ENCODE peak calls at places on chromosomes 16 and 17, in five cellular contexts. One of them, this sample, is unnamed.

GRCh38 chr17:47948706-47949196 is 7.4 kb downstream of the PNPO start:
- DNase-seq in endothelial cell of umbilical vein: peak; percentile 16
- DNase-seq in colonic mucosa: peak; percentile 60
- DNase-seq in cardiac muscle cell: no peak
- DNase-seq in small intestine: peak; percentile 64
- DNase-seq in this sample: no peak

GRCh38 chr16:82070656-82071369 is 35.8 kb downstream of the HSD17B2 start:
- DNase-seq in endothelial cell of umbilical vein: no peak
- DNase-seq in colonic mucosa: no peak
- DNase-seq in cardiac muscle cell: no peak
- DNase-seq in small intestine: no peak
- DNase-seq in this sample: no peak

GRCh38 chr17:189444-189843 is 8.0 kb upstream of the DOC2B start:
- DNase-seq in endothelial cell of umbilical vein: no peak
- DNase-seq in colonic mucosa: no peak
- DNase-seq in cardiac muscle cell: no peak
- DNase-seq in small intestine: no peak
- DNase-seq in this sample: no peak

GRCh38 chr17:3974138-3974687 is 10.0 kb upstream of the ATP2A3 start:
- DNase-seq in endothelial cell of umbilical vein: peak; percentile 34
- DNase-seq in colonic mucosa: no peak
- DNase-seq in cardiac muscle cell: no peak
- DNase-seq in small intestine: no peak
- DNase-seq in this sample: no peak

GRCh38 chr17:33038740-33039139 is 47.1 kb downstream of the SPACA3 start:
- DNase-seq in endothelial cell of umbilical vein: peak; percentile 21
- DNase-seq in colonic mucosa: peak; percentile 52
- DNase-seq in cardiac muscle cell: peak; percentile 58
- DNase-seq in small intestine: peak; percentile 44
- DNase-seq in this sample: peak; percentile 67

GRCh38 chr16:1781758-1782407 is 488 bp downstream of the SPSB3 start:
- DNase-seq in endothelial cell of umbilical vein: peak; percentile 26
- DNase-seq in colonic mucosa: peak; percentile 45
- DNase-seq in cardiac muscle cell: peak; percentile 37
- DNase-seq in small intestine: peak; percentile 27
- DNase-seq in this sample: no peak

GRCh38 chr16:10978846-10979446 is 34.6 kb downstream of the CLEC16A start:
- DNase-seq in endothelial cell of umbilical vein: no peak
- DNase-seq in colonic mucosa: no peak
- DNase-seq in cardiac muscle cell: no peak
- DNase-seq in small intestine: no peak
- DNase-seq in this sample: no peak

GRCh38 chr17:60947100-60947499 is 269.4 kb downstream of the BCAS3 start:
- DNase-seq in endothelial cell of umbilical vein: no peak
- DNase-seq in colonic mucosa: no peak
- DNase-seq in cardiac muscle cell: no peak
- DNase-seq in small intestine: no peak
- DNase-seq in this sample: no peak

GRCh38 chr16:27951752-27952151 is 111.8 kb downstream of the GSG1L start:
- DNase-seq in endothelial cell of umbilical vein: no peak
- DNase-seq in colonic mucosa: no peak
- DNase-seq in cardiac muscle cell: no peak
- DNase-seq in small intestine: no peak
- DNase-seq in this sample: no peak

GRCh38 chr16:73951541-73951940 is 345.1 kb upstream of the PSMD7 start:
- DNase-seq in endothelial cell of umbilical vein: no peak
- DNase-seq in colonic mucosa: peak; percentile 19
- DNase-seq in cardiac muscle cell: peak; percentile 2
- DNase-seq in small intestine: no peak
- DNase-seq in this sample: no peak

GRCh38 chr17:28268610-28269313 is 50.2 kb upstream of the TMEM97 start:
- DNase-seq in endothelial cell of umbilical vein: no peak
- DNase-seq in colonic mucosa: no peak
- DNase-seq in cardiac muscle cell: no peak
- DNase-seq in small intestine: no peak
- DNase-seq in this sample: no peak

GRCh38 chr17:7058831-7059447 is 15.0 kb upstream of the SLC16A11 start:
- DNase-seq in endothelial cell of umbilical vein: peak; percentile 96
- DNase-seq in colonic mucosa: no peak
- DNase-seq in cardiac muscle cell: no peak
- DNase-seq in small intestine: no peak
- DNase-seq in this sample: no peak

GRCh38 chr16:66959645-66960177 is 1.4 kb upstream of the CES3 start:
- DNase-seq in endothelial cell of umbilical vein: no peak
- DNase-seq in colonic mucosa: peak; percentile 61
- DNase-seq in cardiac muscle cell: no peak
- DNase-seq in small intestine: no peak
- DNase-seq in this sample: no peak

GRCh38 chr17:77433385-77434135 is 292.8 kb downstream of the SEC14L1 start:
- DNase-seq in endothelial cell of umbilical vein: no peak
- DNase-seq in colonic mucosa: no peak
- DNase-seq in cardiac muscle cell: peak; percentile 60
- DNase-seq in small intestine: no peak
- DNase-seq in this sample: peak; percentile 78

GRCh38 chr17:39668141-39668924 is at the start of gene PNMT:
- DNase-seq in endothelial cell of umbilical vein: peak; percentile 48
- DNase-seq in colonic mucosa: peak; percentile 78
- DNase-seq in cardiac muscle cell: peak; percentile 88
- DNase-seq in small intestine: peak; percentile 66
- DNase-seq in this sample: no peak

GRCh38 chr17:37405955-37406634 is 541 bp downstream of the ACACA start:
- DNase-seq in endothelial cell of umbilical vein: peak; percentile 56
- DNase-seq in colonic mucosa: no peak
- DNase-seq in cardiac muscle cell: no peak
- DNase-seq in small intestine: peak; percentile 32
- DNase-seq in this sample: no peak

GRCh38 chr17:55294042-55294751 is 29.4 kb downstream of the HLF start:
- DNase-seq in endothelial cell of umbilical vein: no peak
- DNase-seq in colonic mucosa: no peak
- DNase-seq in cardiac muscle cell: no peak
- DNase-seq in small intestine: no peak
- DNase-seq in this sample: no peak

GRCh38 chr17:13562271-13562800 is 39.4 kb downstream of the HS3ST3A1 start:
- DNase-seq in endothelial cell of umbilical vein: no peak
- DNase-seq in colonic mucosa: no peak
- DNase-seq in cardiac muscle cell: no peak
- DNase-seq in small intestine: no peak
- DNase-seq in this sample: peak; percentile 90

GRCh38 chr17:75667825-75668224 is 687 bp downstream of the SAP30BP start:
- DNase-seq in endothelial cell of umbilical vein: no peak
- DNase-seq in colonic mucosa: no peak
- DNase-seq in cardiac muscle cell: no peak
- DNase-seq in small intestine: no peak
- DNase-seq in this sample: no peak

GRCh38 chr16:6428861-6429260 is 903.8 kb upstream of the RBFOX1 start:
- DNase-seq in endothelial cell of umbilical vein: no peak
- DNase-seq in colonic mucosa: no peak
- DNase-seq in cardiac muscle cell: no peak
- DNase-seq in small intestine: peak; percentile 43
- DNase-seq in this sample: no peak

GRCh38 chr17:4514206-4514605 is 15.5 kb downstream of the SPNS2 start:
- DNase-seq in endothelial cell of umbilical vein: no peak
- DNase-seq in colonic mucosa: no peak
- DNase-seq in cardiac muscle cell: peak; percentile 61
- DNase-seq in small intestine: no peak
- DNase-seq in this sample: no peak

GRCh38 chr16:83933885-83934683 is 19.0 kb upstream of the OSGIN1 start:
- DNase-seq in endothelial cell of umbilical vein: no peak
- DNase-seq in colonic mucosa: no peak
- DNase-seq in cardiac muscle cell: no peak
- DNase-seq in small intestine: no peak
- DNase-seq in this sample: no peak

GRCh38 chr16:11007714-11008240 is 63.4 kb downstream of the CLEC16A start:
- DNase-seq in endothelial cell of umbilical vein: no peak
- DNase-seq in colonic mucosa: no peak
- DNase-seq in cardiac muscle cell: no peak
- DNase-seq in small intestine: no peak
- DNase-seq in this sample: no peak

GRCh38 chr17:45143101-45143670 is 5.1 kb upstream of the HEXIM1 start:
- DNase-seq in endothelial cell of umbilical vein: no peak
- DNase-seq in colonic mucosa: no peak
- DNase-seq in cardiac muscle cell: no peak
- DNase-seq in small intestine: no peak
- DNase-seq in this sample: no peak

GRCh38 chr17:5680766-5681165 is 96.5 kb upstream of the NLRP1 start:
- DNase-seq in endothelial cell of umbilical vein: no peak
- DNase-seq in colonic mucosa: no peak
- DNase-seq in cardiac muscle cell: no peak
- DNase-seq in small intestine: no peak
- DNase-seq in this sample: no peak

GRCh38 chr17:2398655-2399571 is 1.9 kb downstream of the MNT start:
- DNase-seq in endothelial cell of umbilical vein: peak; percentile 88
- DNase-seq in colonic mucosa: peak; percentile 69
- DNase-seq in cardiac muscle cell: peak; percentile 81
- DNase-seq in small intestine: peak; percentile 78
- DNase-seq in this sample: peak; percentile 62

GRCh38 chr17:2399572-2400473 is 1.0 kb downstream of the MNT start:
- DNase-seq in endothelial cell of umbilical vein: peak; percentile 96
- DNase-seq in colonic mucosa: peak; percentile 96
- DNase-seq in cardiac muscle cell: peak; percentile 97
- DNase-seq in small intestine: peak; percentile 98
- DNase-seq in this sample: peak; percentile 86

GRCh38 chr17:2396568-2397246 is 4.2 kb downstream of the MNT start:
- DNase-seq in endothelial cell of umbilical vein: peak; percentile 97
- DNase-seq in colonic mucosa: peak; percentile 95
- DNase-seq in cardiac muscle cell: peak; percentile 98
- DNase-seq in small intestine: peak; percentile 94
- DNase-seq in this sample: peak; percentile 94

GRCh38 chr17:2397247-2398171 is 3.4 kb downstream of the MNT start:
- DNase-seq in endothelial cell of umbilical vein: no peak
- DNase-seq in colonic mucosa: no peak
- DNase-seq in cardiac muscle cell: no peak
- DNase-seq in small intestine: no peak
- DNase-seq in this sample: no peak

GRCh38 chr17:2398188-2398587 is 2.7 kb downstream of the MNT start:
- DNase-seq in endothelial cell of umbilical vein: no peak
- DNase-seq in colonic mucosa: no peak
- DNase-seq in cardiac muscle cell: no peak
- DNase-seq in small intestine: no peak
- DNase-seq in this sample: no peak
- H3K4me3 ChIP-seq in endothelial cell of umbilical vein: no peak overlapping the region
- H3K4me3 ChIP-seq in colonic mucosa: peak overlapping the region; percentile 95
- H3K4me3 ChIP-seq in cardiac muscle cell: peak overlapping the region; percentile 83
- H3K4me3 ChIP-seq in small intestine: peak overlapping the region; percentile 53
- H3K4me3 ChIP-seq in this sample: no peak overlapping the region

GRCh38 chr17:17001874-17002520 is 30.1 kb upstream of the TNFRSF13B start:
- DNase-seq in endothelial cell of umbilical vein: peak; percentile 44
- DNase-seq in colonic mucosa: peak; percentile 77
- DNase-seq in cardiac muscle cell: peak; percentile 85
- DNase-seq in small intestine: peak; percentile 73
- DNase-seq in this sample: peak; percentile 96
- H3K27ac ChIP-seq in endothelial cell of umbilical vein: no peak overlapping the region
- H3K27ac ChIP-seq in colonic mucosa: no peak overlapping the region
- H3K27ac ChIP-seq in cardiac muscle cell: no peak overlapping the region
- H3K27ac ChIP-seq in small intestine: no peak overlapping the region
- H3K27ac ChIP-seq in this sample: no peak overlapping the region

GRCh38 chr16:2811703-2812471 is 5.2 kb upstream of the PRSS21 start:
- DNase-seq in endothelial cell of umbilical vein: no peak
- DNase-seq in colonic mucosa: no peak
- DNase-seq in cardiac muscle cell: no peak
- DNase-seq in small intestine: peak; percentile 81
- DNase-seq in this sample: no peak
- H3K27me3 ChIP-seq in endothelial cell of umbilical vein: peaks cover 4% of the 10 kb centered on the region
- H3K27me3 ChIP-seq in colonic mucosa: no peaks in the 10 kb centered on the region
- H3K27me3 ChIP-seq in cardiac muscle cell: no peaks in the 10 kb centered on the region
- H3K27me3 ChIP-seq in small intestine: no peaks in the 10 kb centered on the region
- H3K27me3 ChIP-seq in this sample: peaks cover 14% of the 10 kb centered on the region

GRCh38 chr16:22161999-22162657 is at the start of gene SDR42E2:
- DNase-seq in endothelial cell of umbilical vein: no peak
- DNase-seq in colonic mucosa: peak; percentile 40
- DNase-seq in cardiac muscle cell: peak; percentile 35
- DNase-seq in small intestine: peak; percentile 45
- DNase-seq in this sample: no peak
- H3K4me3 ChIP-seq in endothelial cell of umbilical vein: no peak within 1 kb of the TSS
- H3K4me3 ChIP-seq in colonic mucosa: peak within 1 kb of the TSS; percentile 1
- H3K4me3 ChIP-seq in cardiac muscle cell: peak within 1 kb of the TSS; percentile 3
- H3K4me3 ChIP-seq in small intestine: peak within 1 kb of the TSS; percentile 22
- H3K4me3 ChIP-seq in this sample: no peak within 1 kb of the TSS

GRCh38 chr16:56547949-56548567 is 16.8 kb upstream of the MT4 start:
- DNase-seq in endothelial cell of umbilical vein: no peak
- DNase-seq in colonic mucosa: no peak
- DNase-seq in cardiac muscle cell: no peak
- DNase-seq in small intestine: no peak
- DNase-seq in this sample: no peak

GRCh38 chr16:56542039-56542438 is 22.2 kb upstream of the BBS2 start:
- DNase-seq in endothelial cell of umbilical vein: no peak
- DNase-seq in colonic mucosa: no peak
- DNase-seq in cardiac muscle cell: no peak
- DNase-seq in small intestine: no peak
- DNase-seq in this sample: no peak

GRCh38 chr16:56549744-56550385 is 15.0 kb upstream of the MT4 start:
- DNase-seq in endothelial cell of umbilical vein: no peak
- DNase-seq in colonic mucosa: no peak
- DNase-seq in cardiac muscle cell: no peak
- DNase-seq in small intestine: no peak
- DNase-seq in this sample: no peak

GRCh38 chr16:56551796-56552738 is 12.8 kb upstream of the MT4 start:
- DNase-seq in endothelial cell of umbilical vein: no peak
- DNase-seq in colonic mucosa: no peak
- DNase-seq in cardiac muscle cell: peak; percentile 18
- DNase-seq in small intestine: peak; percentile 64
- DNase-seq in this sample: no peak

GRCh38 chr16:56547120-56547948 is 17.5 kb upstream of the MT4 start:
- DNase-seq in endothelial cell of umbilical vein: no peak
- DNase-seq in colonic mucosa: no peak
- DNase-seq in cardiac muscle cell: peak; percentile 26
- DNase-seq in small intestine: no peak
- DNase-seq in this sample: peak; percentile 61
- H3K27ac ChIP-seq in endothelial cell of umbilical vein: no peak overlapping the region
- H3K27ac ChIP-seq in colonic mucosa: no peak overlapping the region
- H3K27ac ChIP-seq in cardiac muscle cell: peak overlapping the region; percentile 72
- H3K27ac ChIP-seq in small intestine: no peak overlapping the region
- H3K27ac ChIP-seq in this sample: no peak overlapping the region

DNA sequence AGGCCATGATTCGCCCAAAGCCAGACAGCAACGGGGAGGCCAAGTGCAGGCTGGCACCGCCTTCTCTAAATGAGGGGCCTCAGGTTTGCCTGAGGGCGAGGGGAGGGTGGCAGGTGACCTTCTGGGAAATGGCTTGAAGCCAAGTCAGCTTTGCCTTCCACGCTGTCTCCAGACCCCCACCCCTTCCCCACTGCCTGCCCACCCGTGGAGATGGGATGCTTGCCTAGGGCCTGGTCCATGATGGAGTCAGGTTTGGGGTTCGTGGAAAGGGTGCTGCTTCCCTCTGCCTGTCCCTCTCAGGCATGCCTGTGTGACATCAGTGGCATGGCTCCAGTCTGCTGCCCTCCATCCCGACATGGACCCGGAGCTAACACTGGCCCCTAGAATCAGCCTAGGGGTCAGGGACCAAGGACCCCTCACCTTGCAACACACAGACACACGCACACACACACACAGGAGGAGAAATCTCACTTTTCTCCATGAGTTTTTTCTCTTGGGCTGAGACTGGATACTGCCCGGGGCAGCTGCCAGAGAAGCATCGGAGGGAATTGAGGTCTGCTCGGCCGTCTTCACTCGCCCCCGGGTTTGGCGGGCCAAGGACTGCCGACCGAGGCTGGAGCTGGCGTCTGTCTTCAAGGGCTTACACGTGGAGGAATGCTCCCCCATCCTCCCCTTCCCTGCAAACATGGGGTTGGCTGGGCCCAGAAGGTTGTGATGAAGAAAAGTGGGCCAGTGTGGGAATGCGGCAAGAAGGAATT is 18.7 kb downstream of the NGFR start:
- DNase-seq in endothelial cell of umbilical vein: no peak
- DNase-seq in colonic mucosa: no peak
- DNase-seq in cardiac muscle cell: no peak
- DNase-seq in small intestine: no peak
- DNase-seq in this sample: no peak
- H3K27me3 ChIP-seq in endothelial cell of umbilical vein: peaks cover 2% of the 10 kb centered on the region
- H3K27me3 ChIP-seq in colonic mucosa: no peaks in the 10 kb centered on the region
- H3K27me3 ChIP-seq in cardiac muscle cell: no peaks in the 10 kb centered on the region
- H3K27me3 ChIP-seq in small intestine: no peaks in the 10 kb centered on the region
- H3K27me3 ChIP-seq in this sample: no peaks in the 10 kb centered on the region

This sample was measured in SJCRH30.